ENCODE peak calls at places on chromosomes 2 and 18, in six cellular contexts. W is foreskin melanocyte; U is activated CD8-positive, alpha-beta T cell treated with anti-CD3 and anti-CD28 coated beads for 36 hours; F is SK-MEL-5; R is NCI-H524; Y is activated CD4-positive, alpha-beta T cell treated with anti-CD3 and anti-CD28 coated beads, Interleukin-2, amount 50 U/mL, for 1 hour. I is an unnamed sample.

GRCh38 chr2:233966388-233966787 is 49.2 kb downstream of the TRPM8 start:
- DNase-seq in R (no peak), U (no peak), F (peak), W (peak), Y (no peak), I (no peak)

GRCh38 chr2:74966893-74967292 is 8.4 kb downstream of the POLE4 start:
- DNase-seq in U (no peak), R (no peak), W (no peak), F (no peak), Y (no peak), I (no peak)

GRCh38 chr2:217785544-217786045 is 217.2 kb downstream of the TNS1 start:
- DNase-seq in Y (peak), U (peak), F (peak), R (no peak), W (peak), I (no peak)

GRCh38 chr2:86633094-86633740 is 9.6 kb upstream of the RNF103 start:
- DNase-seq in U (no peak), W (no peak), Y (no peak), F (no peak), R (no peak), I (no peak)

GRCh38 chr18:8609711-8610441 is 639 bp downstream of the RAB12 start:
- DNase-seq in W (no peak), U (peak), F (no peak), R (no peak), Y (no peak), I (no peak)

GRCh38 chr2:204900910-204901309 is 355.6 kb downstream of the PARD3B start:
- DNase-seq in R (no peak), W (no peak), U (no peak), F (no peak), Y (no peak), I (no peak)

GRCh38 chr2:238854699-238855111 is 6.8 kb downstream of the TWIST2 start:
- DNase-seq in R (no peak), Y (no peak), U (no peak), W (no peak), F (no peak), I (no peak)

GRCh38 chr2:216880509-216881184 is 20.8 kb upstream of the TNP1 start:
- DNase-seq in W (no peak), U (peak), F (no peak), Y (no peak), R (no peak), I (no peak)

GRCh38 chr2:176445831-176446433 is 176.7 kb downstream of the MTX2 start:
- DNase-seq in F (no peak), Y (no peak), W (no peak), U (no peak), R (no peak), I (peak)

GRCh38 chr2:16644204-16644925 is 21.3 kb downstream of the CYRIA start:
- DNase-seq in W (no peak), Y (no peak), F (no peak), U (no peak), R (no peak), I (no peak)